ENCODE peak calls at places on chromosomes 13 and 19, in four cellular contexts. I, J, C and H are unnamed samples.

GRCh38 chr19:45528744-45529453 is 21.6 kb downstream of the VASP start:
- DNase-seq in J (no peak), C (peak), I (no peak), H (peak)

GRCh38 chr13:30364876-30365275 is 57.4 kb upstream of the UBE2L5 start:
- DNase-seq in I (no peak), J (peak), C (no peak), H (no peak)

GRCh38 chr19:21328402-21328801 is 808 bp downstream of the ZNF708 start:
- DNase-seq in J (no peak), C (peak), I (no peak), H (no peak)

GRCh38 chr13:28817204-28817603 is 2.9 kb upstream of the MTUS2 start:
- DNase-seq in I (no peak), J (no peak), C (peak), H (no peak)

GRCh38 chr13:35675651-35676050 is 199.2 kb upstream of the MAB21L1 start:
- DNase-seq in J (no peak), I (no peak), C (no peak), H (no peak)

GRCh38 chr13:94707400-94708021 is 4.8 kb downstream of the SOX21 start:
- DNase-seq in I (no peak), J (no peak), C (peak), H (no peak)

GRCh38 chr19:47232422-47233211 is 1.6 kb upstream of the BBC3 start:
- DNase-seq in C (peak), I (no peak), J (peak), H (peak)

GRCh38 chr19:46718934-46719551 is 2.1 kb upstream of the PRKD2 start:
- DNase-seq in J (no peak), I (no peak), C (peak), H (no peak)

GRCh38 chr13:40589285-40590109 is 76.9 kb downstream of the FOXO1 start:
- DNase-seq in J (peak), I (no peak), C (peak), H (peak)

GRCh38 chr19:4197625-4198466 is 15.4 kb downstream of the ANKRD24 start:
- DNase-seq in I (no peak), J (peak), C (peak), H (no peak)

GRCh38 chr19:51000426-51000825 is 978 bp downstream of the KLK8 start:
- DNase-seq in I (no peak), C (no peak), J (no peak), H (no peak)

GRCh38 chr19:47253970-47254369 is 2.4 kb upstream of the CCDC9 start:
- DNase-seq in J (no peak), I (no peak), C (peak), H (no peak)

GRCh38 chr13:105213512-105213911 is 1322.0 kb downstream of the EFNB2 start:
- DNase-seq in J (no peak), C (no peak), I (no peak), H (no peak)

GRCh38 chr19:50167314-50167721 is 4.2 kb upstream of the IZUMO2 start:
- DNase-seq in I (no peak), C (no peak), J (no peak), H (peak)

GRCh38 chr19:17497149-17497798 is 14.2 kb upstream of the PGLS start:
- DNase-seq in I (no peak), J (no peak), C (peak), H (no peak)

GRCh38 chr19:40365613-40366401 is 17.3 kb downstream of the PLD3 start:
- DNase-seq in I (no peak), J (peak), C (peak), H (peak)

GRCh38 chr19:16542045-16542893 is at the start of gene CHERP:
- DNase-seq in I (peak), J (peak), C (peak), H (peak)

GRCh38 chr19:5935473-5936307 is 21.6 kb downstream of the CAPS start:
- DNase-seq in I (no peak), J (peak), C (no peak), H (no peak)

GRCh38 chr13:99307648-99308339 is 595 bp upstream of the GPR183 start:
- DNase-seq in J (peak), C (peak), I (no peak), H (peak)

GRCh38 chr19:45271098-45271497 is 20.0 kb downstream of the MARK4 start:
- DNase-seq in I (no peak), J (no peak), C (no peak), H (no peak)

GRCh38 chr19:4453232-4454179 is 4.1 kb downstream of the UBXN6 start:
- DNase-seq in C (peak), J (no peak), I (no peak), H (no peak)

GRCh38 chr13:105655046-105655445 is 880.4 kb downstream of the EFNB2 start:
- DNase-seq in C (no peak), I (no peak), J (no peak), H (peak)

GRCh38 chr13:112161441-112162301 is 94.7 kb downstream of the SOX1 start:
- DNase-seq in I (no peak), C (no peak), J (no peak), H (no peak)

GRCh38 chr13:113112893-113113845 is 7.6 kb downstream of the F7 start:
- DNase-seq in J (no peak), C (peak), I (no peak), H (no peak)

GRCh38 chr13:34156841-34157365 is 339.0 kb downstream of the RFC3 start:
- DNase-seq in J (peak), C (peak), I (peak), H (peak)

GRCh38 chr13:104436555-104436954 is 1370.3 kb upstream of the SLC10A2 start:
- DNase-seq in C (no peak), I (no peak), J (no peak), H (no peak)

GRCh38 chr19:1252221-1252817 is 3.9 kb downstream of the MIDN start:
- DNase-seq in I (no peak), C (peak), J (peak), H (peak)

GRCh38 chr19:55677572-55678028 is 2.6 kb downstream of the EPN1 start:
- DNase-seq in I (no peak), C (no peak), J (no peak), H (no peak)

GRCh38 chr19:55681131-55682087 is 6.4 kb downstream of the EPN1 start:
- DNase-seq in J (peak), I (no peak), C (no peak), H (no peak)

GRCh38 chr19:55680339-55681130 is 5.5 kb downstream of the EPN1 start:
- DNase-seq in C (no peak), J (no peak), I (no peak), H (no peak)

GRCh38 chr19:55678121-55678671 is 3.2 kb downstream of the EPN1 start:
- DNase-seq in J (no peak), I (no peak), C (no peak), H (no peak)

GRCh38 chr19:55679343-55680257 is 4.6 kb downstream of the EPN1 start:
- DNase-seq in C (no peak), J (peak), I (no peak), H (peak)
- H3K4me2 ChIP-seq in C (no peak), J (no peak), I (peak), H (peak)

DNA sequence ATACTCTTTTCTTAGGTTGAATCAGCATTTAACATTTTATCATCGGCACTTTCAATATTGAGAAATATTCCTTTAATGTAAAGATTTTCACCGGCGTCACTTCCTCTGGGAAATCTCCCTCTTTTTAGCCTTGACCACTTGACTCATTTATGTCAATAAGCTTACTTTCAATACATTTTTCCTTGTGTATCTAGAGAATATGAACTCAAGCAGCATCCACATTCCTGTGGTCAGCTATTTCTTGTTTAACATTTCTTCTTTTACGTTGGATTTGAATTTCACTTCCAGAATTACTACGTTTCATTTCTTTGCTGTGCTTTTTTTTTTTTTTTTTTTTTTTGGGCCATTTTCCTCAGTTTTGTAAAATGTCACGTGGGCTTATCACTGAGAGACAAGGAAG is 271.2 kb upstream of the HTR2A start:
- DNase-seq in C (peak), J (no peak), I (no peak), H (peak)
- H3K4me3 ChIP-seq in C (peak), J (no peak), I (no peak), H (peak)

DNA sequence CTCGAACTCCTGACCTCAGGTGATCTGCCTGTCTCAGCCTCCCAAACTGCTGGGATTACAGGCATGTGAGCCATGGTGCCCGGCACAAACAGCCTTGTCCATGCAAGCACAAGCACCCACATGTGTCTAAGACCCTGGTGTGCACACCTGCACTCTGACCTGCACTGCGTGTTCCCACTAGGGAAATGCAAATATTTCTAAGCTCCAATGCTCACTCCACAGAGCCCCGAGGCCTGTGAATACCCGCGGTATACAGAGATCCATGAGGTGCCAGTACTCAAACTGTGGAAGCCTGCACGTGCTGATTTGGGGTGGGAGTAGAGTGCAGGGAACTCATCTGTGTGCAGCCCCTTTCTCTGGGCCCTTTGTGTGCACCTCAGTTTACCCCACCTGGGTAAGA is 14.7 kb downstream of the GADD45B start:
- DNase-seq in J (no peak), C (peak), I (no peak), H (no peak)
- H3K4me2 ChIP-seq in J (no peak), C (no peak), I (peak), H (peak)

GRCh38 chr13:75867718-75868117 is 231.6 kb downstream of the LMO7 start:
- DNase-seq in I (no peak), J (no peak), C (no peak), H (no peak)

GRCh38 chr13:75869981-75870380 is 233.9 kb downstream of the LMO7 start:
- DNase-seq in C (no peak), I (no peak), J (no peak), H (no peak)

GRCh38 chr13:75871059-75871458 is 234.9 kb downstream of the LMO7 start:
- DNase-seq in C (no peak), I (no peak), J (no peak), H (no peak)

GRCh38 chr13:75872970-75873369 is 236.8 kb downstream of the LMO7 start:
- DNase-seq in J (no peak), C (no peak), I (no peak), H (no peak)

GRCh38 chr13:75870397-75870801 is 234.3 kb downstream of the LMO7 start:
- DNase-seq in J (peak), C (peak), I (no peak), H (peak)
- H3K4me3 ChIP-seq in J (no peak), C (peak), I (no peak), H (peak)